ENCODE peak calls at places on chromosomes 7 and 10, in six cellular contexts. D is HCT116, Q is neural progenitor cell, I is hepatocyte, N is OCI-LY7, H is GM23338. E is an unnamed sample.

GRCh38 chr10:72954596-72955569 is at the start of gene PLA2G12B:
- DNase-seq in D (no peak), Q (peak; percentile 59), I (peak; percentile 81), N (no peak), H (no peak), E (no peak)

GRCh38 chr10:84613336-84614021 is 285.1 kb downstream of the CCSER2 start:
- DNase-seq in D (peak; percentile 72), Q (peak; percentile 86), I (peak; percentile 78), N (peak; percentile 54), H (peak; percentile 90), E (peak; percentile 65)

GRCh38 chr10:71396714-71397339 is at the start of gene CDH23:
- DNase-seq in D (no peak), Q (peak; percentile 83), I (peak; percentile 50), N (no peak), H (peak; percentile 78), E (no peak)

GRCh38 chr10:69382382-69383117 is 34.2 kb downstream of the TACR2 start:
- DNase-seq in D (no peak), Q (no peak), I (no peak), N (no peak), H (no peak), E (no peak)

GRCh38 chr10:73887038-73888015 is 13.0 kb upstream of the CAMK2G start:
- DNase-seq in D (peak; percentile 88), Q (no peak), I (peak; percentile 85), N (no peak), H (no peak), E (no peak)

GRCh38 chr7:107693396-107693795 is 32.8 kb downstream of the SLC26A4 start:
- DNase-seq in D (no peak), Q (no peak), I (no peak), N (no peak), H (no peak), E (no peak)

GRCh38 chr10:24683554-24683953 is 40.1 kb downstream of the ARHGAP21 start:
- DNase-seq in D (no peak), Q (no peak), I (no peak), N (no peak), H (no peak), E (no peak)

GRCh38 chr7:36115448-36116321 is 37.4 kb upstream of the EEPD1 start:
- DNase-seq in D (peak; percentile 90), Q (no peak), I (peak; percentile 92), N (no peak), H (no peak), E (no peak)

GRCh38 chr7:112743811-112744210 is 46.4 kb downstream of the TMEM168 start:
- DNase-seq in D (no peak), Q (peak; percentile 18), I (peak; percentile 16), N (no peak), H (peak; percentile 6), E (no peak)

GRCh38 chr10:91249700-91250099 is 29.2 kb downstream of the PCGF5 start:
- DNase-seq in D (no peak), Q (no peak), I (no peak), N (no peak), H (no peak), E (no peak)

GRCh38 chr7:1592299-1592842 is 22.5 kb upstream of the PSMG3 start:
- DNase-seq in D (no peak), Q (no peak), I (no peak), N (peak; percentile 71), H (no peak), E (no peak)

GRCh38 chr10:17354781-17355180 is 99.6 kb downstream of the ST8SIA6 start:
- DNase-seq in D (no peak), Q (no peak), I (no peak), N (no peak), H (no peak), E (no peak)

GRCh38 chr7:137985253-137985896 is 16.5 kb downstream of the CREB3L2 start:
- DNase-seq in D (no peak), Q (no peak), I (no peak), N (peak; percentile 90), H (peak; percentile 30), E (no peak)

DNA sequence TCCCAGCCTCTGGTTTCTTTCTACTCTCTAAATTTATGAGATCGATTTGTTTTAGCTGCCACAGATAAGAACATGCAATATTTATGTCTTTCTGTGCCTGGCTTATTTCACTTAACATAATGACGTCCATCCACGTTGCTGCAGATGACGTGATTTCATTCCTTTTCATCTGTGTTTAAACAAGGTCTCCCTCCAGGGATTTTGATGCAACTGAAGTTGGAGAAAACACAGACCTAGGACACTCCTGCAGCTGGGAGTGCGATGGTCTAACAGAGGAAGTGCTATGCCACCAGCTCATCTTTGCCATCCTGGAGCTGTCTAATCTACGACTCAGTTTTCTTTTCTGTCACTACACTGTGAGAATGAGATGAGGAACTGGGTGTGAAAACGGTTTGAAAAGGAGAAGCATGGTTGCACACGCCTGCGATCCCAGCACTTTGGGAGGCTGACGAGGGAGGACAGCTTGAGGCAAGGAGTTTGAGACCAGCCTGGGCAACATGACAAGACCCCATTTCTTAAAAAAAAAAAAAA is 1.5 kb upstream of the KCTD7 start:
- DNase-seq in D (no peak), Q (no peak), I (peak; percentile 74), N (peak; percentile 52), H (no peak), E (no peak)
- H2AFZ ChIP-seq in D (no peak overlapping the region), Q (no peak overlapping the region), I (no peak overlapping the region), N (peak overlapping the region; percentile 94), H (no peak overlapping the region), E (peak overlapping the region; percentile 77)

GRCh38 chr10:132538790-132539421 is 1.3 kb downstream of the INPP5A start:
- DNase-seq in D (no peak), Q (no peak), I (no peak), N (no peak), H (no peak), E (no peak)

GRCh38 chr10:132539894-132540293 is 2.3 kb downstream of the INPP5A start:
- DNase-seq in D (no peak), Q (no peak), I (no peak), N (no peak), H (no peak), E (no peak)

GRCh38 chr10:132538031-132538789 is 623 bp downstream of the INPP5A start:
- DNase-seq in D (no peak), Q (no peak), I (no peak), N (no peak), H (no peak), E (no peak)

GRCh38 chr10:132540456-132540855 is 2.9 kb downstream of the INPP5A start:
- DNase-seq in D (no peak), Q (peak; percentile 67), I (no peak), N (no peak), H (peak; percentile 38), E (no peak)

DNA sequence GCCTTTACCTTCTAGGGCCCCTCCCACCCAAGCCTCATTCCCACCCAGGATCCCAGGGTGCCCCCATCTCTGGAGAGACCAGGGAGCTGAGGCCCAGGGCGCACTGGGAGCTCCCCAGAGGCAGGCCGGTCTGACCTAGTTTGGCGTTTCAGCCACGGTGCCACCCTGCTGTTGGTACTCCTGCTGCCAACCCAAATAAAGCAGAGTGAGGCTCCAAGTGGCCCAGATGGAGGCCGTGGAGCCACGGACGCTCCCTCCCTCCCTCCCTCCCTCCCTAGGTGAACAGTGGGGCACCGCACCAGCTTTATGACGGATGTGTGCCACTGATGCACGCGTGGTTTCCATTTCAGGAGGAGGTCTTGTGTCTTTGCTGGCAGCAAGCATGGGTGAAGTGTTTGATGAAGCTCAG is 1.8 kb downstream of the INPP5A start:
- DNase-seq in D (no peak), Q (no peak), I (no peak), N (no peak), H (no peak), E (no peak)
- TF ChIP-seq EZH2phosphoT487 in D (no peak), Q (no peak), I (no peak), N (no peak), H (no peak), E (no peak)

DNA sequence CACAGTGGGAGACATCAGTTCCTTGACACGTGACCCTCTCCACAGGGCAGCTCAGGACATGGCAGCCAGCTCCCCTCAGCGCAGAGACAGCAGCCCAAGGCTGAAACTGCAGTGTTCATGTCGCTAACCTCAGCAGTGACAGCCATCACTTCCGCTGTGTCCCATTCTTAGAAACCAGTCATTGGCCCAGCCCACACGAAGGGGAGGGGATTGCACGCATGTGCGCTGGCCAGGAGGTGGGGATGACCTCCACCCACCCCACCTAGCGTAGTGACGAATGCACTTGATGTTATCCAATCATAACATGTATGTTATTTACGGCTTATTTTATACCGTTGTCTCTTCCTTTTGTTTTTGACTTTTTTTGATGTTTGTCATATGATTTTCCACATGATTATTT is 36.9 kb upstream of the EGFR start:
- DNase-seq in D (no peak), Q (no peak), I (no peak), N (no peak), H (no peak), E (no peak)
- H2AFZ ChIP-seq in D (no peak overlapping the region), Q (no peak overlapping the region), I (no peak overlapping the region), N (no peak overlapping the region), H (no peak overlapping the region), E (no peak overlapping the region)

DNA sequence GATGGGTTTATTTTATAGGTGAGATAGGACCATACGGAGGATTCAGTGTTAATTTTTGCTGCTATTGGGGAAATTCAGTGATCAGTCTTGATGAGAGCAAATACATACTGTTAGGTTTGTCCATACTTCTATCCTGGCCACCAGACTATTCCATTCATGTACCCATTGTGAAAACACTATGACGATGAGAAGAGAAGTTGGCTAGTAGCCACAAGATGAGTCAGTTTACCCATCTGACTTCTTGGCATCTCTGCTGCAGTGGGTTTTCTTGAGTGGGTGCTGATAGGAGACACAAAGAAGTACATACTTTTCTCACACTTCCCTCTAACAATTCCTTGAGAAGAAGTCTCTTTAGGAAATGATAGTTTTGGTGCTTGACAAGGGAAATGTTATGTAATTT is 133.1 kb downstream of the TFPI2 start:
- DNase-seq in D (no peak), Q (no peak), I (no peak), N (no peak), H (no peak), E (no peak)
- TF ChIP-seq EZH2phosphoT487 in D (no peak), Q (no peak), I (no peak), N (no peak), H (no peak), E (no peak)

GRCh38 chr7:11203688-11204087 is 230.0 kb downstream of the PHF14 start:
- DNase-seq in D (no peak), Q (no peak), I (no peak), N (no peak), H (no peak), E (no peak)
- H2AFZ ChIP-seq in D (no peak overlapping the region), Q (no peak overlapping the region), I (no peak overlapping the region), N (no peak overlapping the region), H (no peak overlapping the region), E (no peak overlapping the region)

DNA sequence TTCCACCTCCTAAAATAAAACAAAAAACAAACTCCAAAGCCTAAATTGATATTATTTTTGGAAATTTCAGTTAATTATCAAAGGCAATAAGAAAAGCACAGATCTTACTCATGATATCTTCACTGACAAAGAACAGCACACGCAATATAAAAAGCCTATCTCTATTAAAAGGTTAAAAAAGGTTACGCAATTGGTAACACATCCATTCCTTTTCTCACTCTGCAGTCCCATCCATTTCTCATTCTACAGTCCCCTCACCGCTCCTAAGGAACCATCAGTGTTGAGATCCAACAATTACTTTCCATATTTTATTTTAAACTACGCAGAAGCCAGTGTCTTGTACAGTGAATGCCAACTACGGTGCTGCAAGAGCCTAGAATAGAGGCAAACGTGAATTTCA is 1.3 kb downstream of the SEC61G start:
- DNase-seq in D (no peak), Q (no peak), I (no peak), N (no peak), H (no peak), E (no peak)
- TF ChIP-seq EZH2phosphoT487 in D (no peak), Q (no peak), I (no peak), N (no peak), H (no peak), E (no peak)

E was measured in MM.1S.